ENCODE peak calls at places on chromosome 11, in six cellular contexts. F, H, E, A, V and N are unnamed samples.

GRCh38 chr11:88709567-88709966 is 356.2 kb downstream of the GRM5 start:
- DNase-seq in E (no peak), F (no peak), H (peak; percentile 20), V (no peak), A (no peak), N (no peak)

GRCh38 chr11:71301046-71301857 is 48.9 kb upstream of the SHANK2 start:
- DNase-seq in V (no peak), E (no peak), A (no peak), F (no peak), H (no peak), N (no peak)

GRCh38 chr11:20522536-20522935 is 76.9 kb upstream of the SLC6A5 start:
- DNase-seq in E (no peak), H (no peak), F (no peak), V (no peak), A (no peak), N (no peak)

GRCh38 chr11:72736452-72737069 is 15.6 kb downstream of the ARAP1 start:
- DNase-seq in H (peak; percentile 81), A (peak; percentile 24), F (peak; percentile 80), E (no peak), V (peak; percentile 28), N (peak; percentile 67)

GRCh38 chr11:6625156-6625831 is 6.1 kb upstream of the TPP1 start:
- DNase-seq in V (no peak), F (no peak), A (no peak), E (no peak), H (no peak), N (no peak)

GRCh38 chr11:112100457-112100856 is 13.8 kb downstream of the SDHD start:
- DNase-seq in H (peak; percentile 29), F (no peak), E (no peak), V (no peak), A (no peak), N (no peak)

GRCh38 chr11:1750481-1750839 is at the start of gene IFITM10:
- DNase-seq in E (no peak), V (no peak), A (peak; percentile 69), F (no peak), H (no peak), N (no peak)

GRCh38 chr11:94151903-94152677 is 23.4 kb downstream of the PANX1 start:
- DNase-seq in E (peak; percentile 75), V (no peak), H (peak; percentile 88), A (peak; percentile 75), F (no peak), N (no peak)

GRCh38 chr11:1827095-1827797 is 7.5 kb upstream of the SYT8 start:
- DNase-seq in V (no peak), E (no peak), F (no peak), A (peak; percentile 73), H (peak; percentile 77), N (no peak)